ENCODE peak calls at places on chromosomes 2 and 18, in seven cellular contexts. One of them, this sample, is unnamed.

GRCh38 chr2:84815146-84815545 is 65.7 kb downstream of the TRABD2A start:
- DNase-seq in kidney epithelial cell: no peak
- DNase-seq in mammary epithelial cell: no peak
- DNase-seq in A549: no peak
- DNase-seq in fibroblast of pulmonary artery: no peak
- DNase-seq in epithelial cell of proximal tubule: no peak
- DNase-seq in fibroblast of mammary gland: peak; percentile 67
- DNase-seq in this sample: peak; percentile 32

GRCh38 chr2:85648619-85649018 is 19.4 kb downstream of the SFTPB start:
- DNase-seq in fibroblast of mammary gland: peak; percentile 74
- DNase-seq in fibroblast of pulmonary artery: peak; percentile 69
- DNase-seq in kidney epithelial cell: no peak
- DNase-seq in epithelial cell of proximal tubule: no peak
- DNase-seq in mammary epithelial cell: no peak
- DNase-seq in A549: peak; percentile 76
- DNase-seq in this sample: peak; percentile 62

GRCh38 chr2:144240656-144241339 is 279.1 kb downstream of the ZEB2 start:
- DNase-seq in mammary epithelial cell: no peak
- DNase-seq in fibroblast of pulmonary artery: no peak
- DNase-seq in A549: no peak
- DNase-seq in epithelial cell of proximal tubule: no peak
- DNase-seq in fibroblast of mammary gland: no peak
- DNase-seq in kidney epithelial cell: no peak
- DNase-seq in this sample: no peak

GRCh38 chr2:97961534-97961933 is 34.2 kb downstream of the TMEM131 start:
- DNase-seq in kidney epithelial cell: no peak
- DNase-seq in epithelial cell of proximal tubule: no peak
- DNase-seq in A549: no peak
- DNase-seq in fibroblast of mammary gland: no peak
- DNase-seq in fibroblast of pulmonary artery: no peak
- DNase-seq in mammary epithelial cell: no peak
- DNase-seq in this sample: no peak

GRCh38 chr2:9205481-9205880 is 1.1 kb upstream of the ASAP2 start:
- DNase-seq in epithelial cell of proximal tubule: no peak
- DNase-seq in kidney epithelial cell: no peak
- DNase-seq in fibroblast of pulmonary artery: no peak
- DNase-seq in fibroblast of mammary gland: no peak
- DNase-seq in A549: no peak
- DNase-seq in mammary epithelial cell: no peak
- DNase-seq in this sample: no peak

GRCh38 chr18:51279367-51279984 is 82.0 kb upstream of the MEX3C start:
- DNase-seq in mammary epithelial cell: no peak
- DNase-seq in kidney epithelial cell: no peak
- DNase-seq in fibroblast of mammary gland: no peak
- DNase-seq in fibroblast of pulmonary artery: no peak
- DNase-seq in A549: no peak
- DNase-seq in epithelial cell of proximal tubule: no peak
- DNase-seq in this sample: no peak

GRCh38 chr2:224780814-224781213 is 64.6 kb upstream of the CCDC195 start:
- DNase-seq in kidney epithelial cell: no peak
- DNase-seq in fibroblast of mammary gland: no peak
- DNase-seq in fibroblast of pulmonary artery: no peak
- DNase-seq in mammary epithelial cell: no peak
- DNase-seq in A549: no peak
- DNase-seq in epithelial cell of proximal tubule: no peak
- DNase-seq in this sample: no peak

GRCh38 chr2:3745901-3746300 is 42.5 kb downstream of the DCDC2C start:
- DNase-seq in kidney epithelial cell: no peak
- DNase-seq in epithelial cell of proximal tubule: no peak
- DNase-seq in A549: no peak
- DNase-seq in fibroblast of pulmonary artery: no peak
- DNase-seq in mammary epithelial cell: no peak
- DNase-seq in fibroblast of mammary gland: no peak
- DNase-seq in this sample: no peak

GRCh38 chr2:64966017-64966416 is 23.2 kb upstream of the SLC1A4 start:
- DNase-seq in A549: no peak
- DNase-seq in epithelial cell of proximal tubule: no peak
- DNase-seq in fibroblast of pulmonary artery: no peak
- DNase-seq in fibroblast of mammary gland: no peak
- DNase-seq in mammary epithelial cell: no peak
- DNase-seq in kidney epithelial cell: no peak
- DNase-seq in this sample: no peak

GRCh38 chr18:73151086-73151485 is 283.3 kb upstream of the NETO1 start:
- DNase-seq in fibroblast of mammary gland: no peak
- DNase-seq in mammary epithelial cell: no peak
- DNase-seq in A549: no peak
- DNase-seq in kidney epithelial cell: no peak
- DNase-seq in fibroblast of pulmonary artery: no peak
- DNase-seq in epithelial cell of proximal tubule: no peak
- DNase-seq in this sample: no peak

GRCh38 chr2:36556847-36557246 is 41.1 kb downstream of the FEZ2 start:
- DNase-seq in mammary epithelial cell: no peak
- DNase-seq in epithelial cell of proximal tubule: no peak
- DNase-seq in fibroblast of mammary gland: peak; percentile 65
- DNase-seq in kidney epithelial cell: no peak
- DNase-seq in fibroblast of pulmonary artery: no peak
- DNase-seq in A549: no peak
- DNase-seq in this sample: peak; percentile 53

GRCh38 chr2:164495491-164496223 is 125.6 kb downstream of the GRB14 start:
- DNase-seq in fibroblast of mammary gland: peak; percentile 76
- DNase-seq in mammary epithelial cell: peak; percentile 50
- DNase-seq in A549: peak; percentile 15
- DNase-seq in kidney epithelial cell: peak; percentile 7
- DNase-seq in fibroblast of pulmonary artery: peak; percentile 75
- DNase-seq in epithelial cell of proximal tubule: peak; percentile 30
- DNase-seq in this sample: peak; percentile 83

GRCh38 chr2:30565860-30566358 is 118.9 kb downstream of the LCLAT1 start:
- DNase-seq in kidney epithelial cell: no peak
- DNase-seq in mammary epithelial cell: no peak
- DNase-seq in A549: no peak
- DNase-seq in fibroblast of mammary gland: peak; percentile 76
- DNase-seq in epithelial cell of proximal tubule: no peak
- DNase-seq in fibroblast of pulmonary artery: peak; percentile 22
- DNase-seq in this sample: peak; percentile 30

GRCh38 chr2:187424156-187424555 is 23.9 kb downstream of the CALCRL start:
- DNase-seq in A549: no peak
- DNase-seq in epithelial cell of proximal tubule: no peak
- DNase-seq in kidney epithelial cell: no peak
- DNase-seq in mammary epithelial cell: peak; percentile 9
- DNase-seq in fibroblast of pulmonary artery: peak; percentile 54
- DNase-seq in fibroblast of mammary gland: no peak
- DNase-seq in this sample: peak; percentile 33

DNA sequence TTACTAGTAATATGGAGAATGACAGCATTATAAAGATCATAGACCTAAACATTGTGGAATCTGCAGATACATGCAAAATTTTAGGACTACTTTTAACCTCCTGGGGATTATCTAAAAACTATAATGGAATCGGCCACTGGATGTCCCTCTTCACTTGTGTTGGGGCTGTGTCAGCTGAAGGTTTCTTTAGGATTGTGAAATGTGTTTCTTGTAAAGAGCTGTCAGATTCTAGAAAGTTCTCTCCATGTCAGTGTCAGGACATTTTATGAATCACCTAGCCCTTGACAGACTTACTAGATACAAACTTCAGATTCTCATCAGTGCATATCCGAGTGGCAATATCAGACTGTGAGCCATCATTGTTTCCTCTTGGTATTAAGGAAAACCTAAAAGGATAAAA is 107.2 kb downstream of the CPS1 start:
- DNase-seq in mammary epithelial cell: peak; percentile 10
- DNase-seq in fibroblast of mammary gland: peak; percentile 42
- DNase-seq in epithelial cell of proximal tubule: peak; percentile 13
- DNase-seq in A549: no peak
- DNase-seq in kidney epithelial cell: no peak
- DNase-seq in fibroblast of pulmonary artery: peak; percentile 60
- DNase-seq in this sample: peak; percentile 42
- TF ChIP-seq CTCF in mammary epithelial cell: peak; percentile 43
- TF ChIP-seq CTCF in fibroblast of mammary gland: peak; percentile 29
- TF ChIP-seq CTCF in epithelial cell of proximal tubule: peak; percentile 54
- TF ChIP-seq CTCF in A549: no peak
- TF ChIP-seq CTCF in kidney epithelial cell: no peak
- TF ChIP-seq CTCF in fibroblast of pulmonary artery: peak; percentile 36
- TF ChIP-seq CTCF in this sample: peak; percentile 18

GRCh38 chr18:75206637-75207297 is 2.2 kb downstream of the PTGR3 start:
- DNase-seq in A549: no peak
- DNase-seq in fibroblast of mammary gland: no peak
- DNase-seq in epithelial cell of proximal tubule: no peak
- DNase-seq in mammary epithelial cell: no peak
- DNase-seq in fibroblast of pulmonary artery: no peak
- DNase-seq in kidney epithelial cell: no peak
- DNase-seq in this sample: no peak

GRCh38 chr18:75207298-75208054 is 1.5 kb downstream of the PTGR3 start:
- DNase-seq in mammary epithelial cell: peak; percentile 40
- DNase-seq in epithelial cell of proximal tubule: no peak
- DNase-seq in kidney epithelial cell: no peak
- DNase-seq in fibroblast of pulmonary artery: no peak
- DNase-seq in A549: no peak
- DNase-seq in fibroblast of mammary gland: peak; percentile 81
- DNase-seq in this sample: peak; percentile 53

GRCh38 chr18:75204262-75204977 is 4.5 kb downstream of the PTGR3 start:
- DNase-seq in fibroblast of pulmonary artery: no peak
- DNase-seq in kidney epithelial cell: no peak
- DNase-seq in fibroblast of mammary gland: no peak
- DNase-seq in A549: no peak
- DNase-seq in epithelial cell of proximal tubule: no peak
- DNase-seq in mammary epithelial cell: no peak
- DNase-seq in this sample: peak; percentile 35

GRCh38 chr18:75204978-75205759 is 3.8 kb downstream of the PTGR3 start:
- DNase-seq in A549: no peak
- DNase-seq in fibroblast of mammary gland: no peak
- DNase-seq in fibroblast of pulmonary artery: no peak
- DNase-seq in kidney epithelial cell: no peak
- DNase-seq in epithelial cell of proximal tubule: no peak
- DNase-seq in mammary epithelial cell: no peak
- DNase-seq in this sample: no peak

DNA sequence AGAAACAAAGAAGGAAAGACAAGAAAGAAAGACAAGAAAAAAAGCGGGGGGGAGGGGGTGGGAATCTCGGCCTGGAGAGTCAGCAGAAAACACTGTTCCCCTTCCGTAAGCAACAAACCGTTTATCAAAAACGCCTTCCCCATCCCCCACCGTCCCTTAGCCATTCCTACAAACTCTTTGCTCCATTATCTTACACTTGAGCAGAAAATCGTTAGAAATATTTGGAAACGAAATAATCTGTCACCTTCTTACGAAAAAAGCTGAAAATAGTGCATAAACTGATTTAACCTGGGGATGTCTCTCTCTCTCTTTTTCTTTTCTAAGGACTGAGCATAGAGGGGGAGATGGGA is 3.2 kb downstream of the PTGR3 start:
- DNase-seq in epithelial cell of proximal tubule: no peak
- DNase-seq in mammary epithelial cell: no peak
- DNase-seq in A549: no peak
- DNase-seq in fibroblast of mammary gland: peak; percentile 56
- DNase-seq in kidney epithelial cell: no peak
- DNase-seq in fibroblast of pulmonary artery: no peak
- DNase-seq in this sample: no peak
- H3K4me3 ChIP-seq in epithelial cell of proximal tubule: peak overlapping the region; percentile 53
- H3K4me3 ChIP-seq in mammary epithelial cell: no peak overlapping the region
- H3K4me3 ChIP-seq in A549: no peak overlapping the region
- H3K4me3 ChIP-seq in fibroblast of mammary gland: peak overlapping the region; percentile 45
- H3K4me3 ChIP-seq in kidney epithelial cell: no peak overlapping the region
- H3K4me3 ChIP-seq in fibroblast of pulmonary artery: no peak overlapping the region
- H3K4me3 ChIP-seq in this sample: no peak overlapping the region

DNA sequence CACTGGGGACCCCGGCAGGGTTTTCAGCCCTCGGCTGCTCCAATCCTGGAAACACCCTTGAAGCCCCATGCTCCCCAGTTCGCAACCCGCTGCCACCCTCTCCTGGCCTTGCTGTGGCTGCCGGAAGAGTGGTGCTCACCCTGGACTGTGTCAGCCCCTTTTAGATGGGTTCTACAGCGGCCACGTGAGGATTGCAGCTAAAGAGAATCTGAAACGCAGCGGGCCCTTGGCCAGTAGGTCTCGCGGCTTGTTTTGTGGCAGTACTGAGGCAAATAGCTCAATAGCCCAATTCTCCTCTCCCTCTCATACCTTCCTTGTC is 80.0 kb downstream of the EPAS1 start:
- DNase-seq in fibroblast of pulmonary artery: no peak
- DNase-seq in mammary epithelial cell: no peak
- DNase-seq in epithelial cell of proximal tubule: no peak
- DNase-seq in A549: no peak
- DNase-seq in kidney epithelial cell: no peak
- DNase-seq in fibroblast of mammary gland: no peak
- DNase-seq in this sample: no peak
- TF ChIP-seq CTCF in fibroblast of pulmonary artery: no peak
- TF ChIP-seq CTCF in mammary epithelial cell: no peak
- TF ChIP-seq CTCF in epithelial cell of proximal tubule: no peak
- TF ChIP-seq CTCF in A549: peak; percentile 28
- TF ChIP-seq CTCF in kidney epithelial cell: no peak
- TF ChIP-seq CTCF in fibroblast of mammary gland: no peak
- TF ChIP-seq CTCF in this sample: no peak

GRCh38 chr2:20671036-20671735 is 4.2 kb downstream of the GDF7 start:
- DNase-seq in A549: no peak
- DNase-seq in epithelial cell of proximal tubule: no peak
- DNase-seq in kidney epithelial cell: no peak
- DNase-seq in mammary epithelial cell: no peak
- DNase-seq in fibroblast of pulmonary artery: no peak
- DNase-seq in fibroblast of mammary gland: no peak
- DNase-seq in this sample: no peak

GRCh38 chr2:20671736-20672080 is 4.8 kb downstream of the GDF7 start:
- DNase-seq in epithelial cell of proximal tubule: no peak
- DNase-seq in fibroblast of pulmonary artery: no peak
- DNase-seq in mammary epithelial cell: no peak
- DNase-seq in A549: no peak
- DNase-seq in fibroblast of mammary gland: no peak
- DNase-seq in kidney epithelial cell: no peak
- DNase-seq in this sample: no peak

GRCh38 chr2:20669609-20670314 is 2.8 kb downstream of the GDF7 start:
- DNase-seq in fibroblast of pulmonary artery: no peak
- DNase-seq in mammary epithelial cell: no peak
- DNase-seq in fibroblast of mammary gland: no peak
- DNase-seq in kidney epithelial cell: no peak
- DNase-seq in epithelial cell of proximal tubule: no peak
- DNase-seq in A549: no peak
- DNase-seq in this sample: no peak

GRCh38 chr2:20668871-20669475 is 2.0 kb downstream of the GDF7 start:
- DNase-seq in epithelial cell of proximal tubule: no peak
- DNase-seq in A549: no peak
- DNase-seq in mammary epithelial cell: no peak
- DNase-seq in fibroblast of mammary gland: no peak
- DNase-seq in fibroblast of pulmonary artery: no peak
- DNase-seq in kidney epithelial cell: no peak
- DNase-seq in this sample: no peak

DNA sequence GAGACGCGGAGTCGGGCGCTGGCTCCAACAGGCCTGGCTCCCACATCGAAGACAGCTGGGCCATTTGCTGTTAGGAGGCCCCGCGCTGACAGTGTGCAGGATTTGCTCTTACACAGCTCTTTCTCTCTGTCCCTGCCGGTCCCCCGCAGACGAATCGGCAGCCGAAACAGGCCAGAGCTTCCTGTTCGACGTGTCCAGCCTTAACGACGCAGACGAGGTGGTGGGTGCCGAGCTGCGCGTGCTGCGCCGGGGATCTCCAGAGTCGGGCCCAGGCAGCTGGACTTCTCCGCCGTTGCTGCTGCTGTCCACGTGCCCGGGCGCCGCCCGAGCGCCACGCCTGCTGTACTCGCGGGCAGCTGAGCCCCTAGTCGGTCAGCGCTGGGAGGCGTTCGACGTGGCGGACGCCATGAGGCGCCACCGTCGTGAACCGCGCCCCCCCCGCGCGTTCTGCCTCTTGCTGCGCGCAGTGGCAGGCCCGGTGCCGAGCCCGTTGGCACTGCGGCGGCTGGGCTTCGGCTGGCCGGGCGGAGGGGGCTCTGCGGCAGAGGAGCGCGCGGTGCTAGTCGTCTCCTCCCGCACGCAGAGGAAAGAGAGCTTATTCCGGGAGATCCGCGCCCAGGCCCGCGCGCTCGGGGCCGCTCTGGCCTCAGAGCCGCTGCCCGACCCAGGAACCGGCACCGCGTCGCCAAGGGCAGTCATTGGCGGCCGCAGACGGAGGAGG is 3.5 kb downstream of the GDF7 start:
- DNase-seq in mammary epithelial cell: no peak
- DNase-seq in epithelial cell of proximal tubule: no peak
- DNase-seq in kidney epithelial cell: no peak
- DNase-seq in fibroblast of pulmonary artery: no peak
- DNase-seq in fibroblast of mammary gland: no peak
- DNase-seq in A549: no peak
- DNase-seq in this sample: no peak
- H3K4me3 ChIP-seq in mammary epithelial cell: no peak overlapping the region
- H3K4me3 ChIP-seq in epithelial cell of proximal tubule: no peak overlapping the region
- H3K4me3 ChIP-seq in kidney epithelial cell: no peak overlapping the region
- H3K4me3 ChIP-seq in fibroblast of pulmonary artery: no peak overlapping the region
- H3K4me3 ChIP-seq in fibroblast of mammary gland: no peak overlapping the region
- H3K4me3 ChIP-seq in A549: no peak overlapping the region
- H3K4me3 ChIP-seq in this sample: no peak overlapping the region

This sample was measured in fibroblast of the aortic adventitia.